ENCODE peak calls at places on chromosomes 16 and 17, in four cellular contexts. G, L, X and B are unnamed samples. For H3K4me1, the result is how much of the 10 kb centered on the place peaks cover.

GRCh38 chr17:4772235-4772613 is 538 bp downstream of the TM4SF5 start:
- DNase-seq in G (no peak), L (no peak), X (no peak), B (no peak)

GRCh38 chr16:87017388-87018012 is 299.7 kb downstream of the C16orf95 start:
- DNase-seq in G (no peak), L (peak), X (no peak), B (no peak)

GRCh38 chr17:11122908-11123307 is 118.1 kb upstream of the SHISA6 start:
- DNase-seq in G (no peak), L (no peak), X (no peak), B (no peak)

GRCh38 chr16:57146735-57147134 is 39.1 kb downstream of the PSME3IP1 start:
- DNase-seq in G (no peak), L (peak), X (no peak), B (no peak)

GRCh38 chr16:47664653-47665325 is 203.7 kb downstream of the PHKB start:
- DNase-seq in G (no peak), L (peak), X (no peak), B (no peak)

GRCh38 chr17:82631544-82631943 is 16.7 kb downstream of the WDR45B start:
- DNase-seq in G (no peak), L (no peak), X (no peak), B (no peak)

GRCh38 chr16:49018259-49018931 is 263.2 kb downstream of the CBLN1 start:
- DNase-seq in G (no peak), L (no peak), X (no peak), B (no peak)

GRCh38 chr16:89052824-89053724 is 40.6 kb upstream of the ACSF3 start:
- DNase-seq in G (no peak), L (peak), X (no peak), B (peak)

GRCh38 chr17:31841850-31842415 is 17.1 kb downstream of the COPRS start:
- DNase-seq in G (no peak), L (no peak), X (no peak), B (no peak)

GRCh38 chr17:58305626-58306025 is 23.0 kb downstream of the TSPOAP1 start:
- DNase-seq in G (no peak), L (no peak), X (no peak), B (no peak)

GRCh38 chr17:76273923-76274558 is 8.9 kb downstream of the UBALD2 start:
- DNase-seq in G (no peak), L (no peak), X (peak), B (no peak)

GRCh38 chr16:68116256-68116853 is 31.2 kb downstream of the NFATC3 start:
- DNase-seq in G (no peak), L (peak), X (peak), B (peak)

GRCh38 chr16:66662445-66663194 is 33.9 kb downstream of the CMTM4 start:
- DNase-seq in G (no peak), L (peak), X (peak), B (no peak)

GRCh38 chr16:10033561-10033960 is 148.7 kb downstream of the GRIN2A start:
- DNase-seq in G (no peak), L (no peak), X (no peak), B (no peak)

GRCh38 chr16:58843675-58844074 is 109.6 kb upstream of the GOT2 start:
- DNase-seq in G (no peak), L (peak), X (peak), B (no peak)

DNA sequence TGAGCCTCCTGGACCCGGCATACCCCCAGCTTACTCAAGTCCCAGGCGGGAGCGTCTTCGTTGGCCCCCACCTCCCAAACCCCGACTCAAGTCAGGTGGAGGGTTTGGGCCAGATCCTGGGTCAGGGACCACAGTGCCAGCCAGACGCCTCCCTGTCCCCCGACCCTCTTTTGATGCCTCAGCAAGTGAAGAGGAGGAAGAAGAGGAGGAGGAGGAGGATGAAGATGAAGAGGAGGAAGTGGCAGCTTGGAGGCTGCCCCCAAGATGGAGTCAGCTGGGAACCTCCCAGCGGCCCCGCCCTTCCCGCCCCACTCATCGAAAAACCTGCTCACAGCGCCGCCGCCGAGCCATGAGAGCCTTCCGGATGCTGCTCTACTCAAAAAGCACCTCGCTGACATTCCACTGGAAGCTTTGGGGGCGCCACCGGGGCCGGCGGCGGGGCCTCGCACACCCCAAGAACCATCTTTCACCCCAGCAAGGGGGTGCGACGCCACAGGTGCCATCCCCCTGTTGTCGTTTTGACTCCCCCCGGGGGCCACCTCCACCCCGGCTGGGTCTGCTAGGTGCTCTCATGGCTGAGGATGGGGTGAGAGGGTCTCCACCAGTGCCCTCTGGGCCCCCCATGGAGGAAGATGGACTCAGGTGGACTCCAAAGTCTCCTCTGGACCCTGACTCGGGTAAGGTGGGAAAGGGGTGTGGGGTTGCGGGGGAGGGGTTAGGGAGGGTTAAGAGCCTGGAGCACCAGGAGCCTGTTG is 1.6 kb downstream of the SENP3 start:
- DNase-seq in G (no peak), L (no peak), X (no peak), B (no peak)
- H3K4me1 ChIP-seq in G (under half), L (under half), X (under half), B (under half)

DNA sequence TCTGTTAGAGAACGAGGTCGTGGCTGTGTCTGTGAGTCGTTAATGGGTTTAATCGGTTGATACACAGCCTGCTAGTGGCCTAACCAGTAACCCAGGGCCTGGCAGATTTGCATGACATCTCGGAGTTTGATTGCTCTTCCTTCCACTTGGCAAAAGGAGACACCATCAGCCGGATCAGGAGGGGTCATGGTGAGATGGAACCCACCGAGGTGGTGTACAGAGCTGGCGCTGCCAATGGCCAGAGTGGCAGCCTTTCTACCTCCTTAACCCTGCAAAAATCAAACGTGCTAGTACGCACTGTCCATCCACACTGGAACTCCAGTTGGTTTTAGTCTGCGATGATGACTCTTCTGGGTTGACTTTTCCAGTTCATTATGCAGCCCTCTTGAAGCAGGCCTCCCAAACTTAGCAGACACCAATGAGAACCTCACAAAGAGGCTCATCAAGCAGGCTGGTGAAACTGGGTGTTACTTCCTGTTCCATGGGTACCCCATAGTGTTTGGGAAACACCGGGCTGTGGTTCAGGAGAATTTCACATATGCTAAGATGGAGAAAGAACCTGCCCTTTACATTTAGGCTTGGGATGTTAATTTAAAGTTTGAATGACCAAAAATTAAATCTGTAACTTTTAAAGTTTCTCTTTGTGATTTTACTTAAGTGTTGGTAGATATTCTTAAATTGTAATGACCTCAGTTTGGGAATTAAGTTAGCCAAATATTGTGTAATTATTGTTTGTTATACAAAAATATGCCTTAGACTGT is 4.2 kb downstream of the HS3ST3B1 start:
- DNase-seq in G (no peak), L (no peak), X (no peak), B (no peak)
- H3K4me1 ChIP-seq in G (under half), L (under half), X (under half), B (half or more)

GRCh38 chr17:77369544-77369971 is 228.8 kb downstream of the SEC14L1 start:
- DNase-seq in G (peak), L (no peak), X (no peak), B (no peak)
- H3K4me1 ChIP-seq in G (under half), L (under half), X (half or more), B (under half)

GRCh38 chr17:67132366-67132765 is 88.0 kb downstream of the CACNG1 start:
- DNase-seq in G (no peak), L (no peak), X (no peak), B (no peak)
- H3K4me1 ChIP-seq in G (under half), L (under half), X (under half), B (under half)

DNA sequence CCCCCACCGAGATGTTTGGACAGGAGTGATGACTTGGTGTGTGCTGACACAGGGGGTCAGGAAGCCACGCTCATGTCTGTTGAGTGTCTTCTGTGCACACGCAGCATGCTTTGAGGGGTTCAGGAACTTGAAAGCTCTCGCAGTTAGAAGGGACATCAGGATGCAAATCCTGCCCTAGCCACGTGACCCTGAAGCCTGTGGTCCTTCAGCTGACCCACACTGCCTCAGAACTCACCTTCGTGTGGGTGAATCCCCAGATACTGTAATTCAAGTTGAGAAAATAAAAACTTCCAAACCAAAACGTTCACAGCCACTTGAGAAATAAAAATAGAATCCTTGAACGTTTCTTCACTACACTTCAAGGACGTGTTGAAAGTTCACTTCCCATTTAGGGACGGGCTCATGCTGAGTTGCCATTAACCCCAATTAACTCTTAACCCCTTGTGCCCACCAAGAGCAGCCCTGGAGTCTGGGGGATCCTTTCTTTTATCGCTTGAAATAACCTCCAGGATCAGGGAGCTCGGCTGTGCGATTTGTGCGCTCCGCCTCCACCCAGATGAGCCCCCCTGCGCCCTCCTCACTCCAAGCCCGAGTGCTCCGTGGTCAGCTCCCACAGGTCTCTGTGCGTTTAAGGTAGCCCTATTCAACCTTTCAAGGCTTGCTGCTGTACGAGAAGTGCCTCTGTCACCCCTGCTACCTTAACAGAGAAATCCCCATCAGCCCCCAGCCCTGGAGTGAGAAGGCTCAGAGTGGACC is 36.1 kb upstream of the NAT9 start:
- DNase-seq in G (peak), L (no peak), X (no peak), B (no peak)
- H3K4me1 ChIP-seq in G (under half), L (under half), X (under half), B (under half)